ENCODE peak calls at places on chromosomes 12 and 14, in nine cellular contexts. One of them, this sample, is unnamed.

GRCh38 chr12:68786929-68787328 is 21.0 kb upstream of the MDM2 start:
- DNase-seq in right atrium auricular region: no peak
- DNase-seq in GM13977: no peak
- DNase-seq in WERI-Rb-1: no peak
- DNase-seq in AG09319: no peak
- DNase-seq in AG09309: no peak
- DNase-seq in uterus: no peak
- DNase-seq in fibroblast of pulmonary artery: no peak
- DNase-seq in left ventricle myocardium inferior: no peak
- DNase-seq in this sample: no peak

GRCh38 chr14:69909831-69910550 is 30.8 kb downstream of the SMOC1 start:
- DNase-seq in fibroblast of pulmonary artery: no peak
- DNase-seq in GM13977: no peak
- DNase-seq in AG09309: no peak
- DNase-seq in left ventricle myocardium inferior: no peak
- DNase-seq in WERI-Rb-1: no peak
- DNase-seq in AG09319: no peak
- DNase-seq in right atrium auricular region: no peak
- DNase-seq in uterus: no peak
- DNase-seq in this sample: no peak

GRCh38 chr14:100533647-100534485 is 53.4 kb downstream of the BEGAIN start:
- DNase-seq in left ventricle myocardium inferior: peak
- DNase-seq in right atrium auricular region: peak
- DNase-seq in uterus: peak
- DNase-seq in GM13977: peak
- DNase-seq in AG09309: no peak
- DNase-seq in WERI-Rb-1: peak
- DNase-seq in fibroblast of pulmonary artery: no peak
- DNase-seq in AG09319: no peak
- DNase-seq in this sample: no peak

GRCh38 chr12:113793250-113793649 is 172.9 kb downstream of the RBM19 start:
- DNase-seq in AG09309: no peak
- DNase-seq in right atrium auricular region: no peak
- DNase-seq in uterus: no peak
- DNase-seq in fibroblast of pulmonary artery: no peak
- DNase-seq in GM13977: no peak
- DNase-seq in WERI-Rb-1: no peak
- DNase-seq in left ventricle myocardium inferior: no peak
- DNase-seq in AG09319: no peak
- DNase-seq in this sample: no peak

GRCh38 chr12:112149596-112149995 is 24.2 kb downstream of the TRAFD1 start:
- DNase-seq in AG09319: no peak
- DNase-seq in AG09309: no peak
- DNase-seq in uterus: no peak
- DNase-seq in right atrium auricular region: peak
- DNase-seq in left ventricle myocardium inferior: no peak
- DNase-seq in WERI-Rb-1: no peak
- DNase-seq in fibroblast of pulmonary artery: no peak
- DNase-seq in GM13977: no peak
- DNase-seq in this sample: no peak

GRCh38 chr12:124517260-124518050 is 50.0 kb downstream of the NCOR2 start:
- DNase-seq in fibroblast of pulmonary artery: peak
- DNase-seq in AG09319: no peak
- DNase-seq in GM13977: no peak
- DNase-seq in WERI-Rb-1: no peak
- DNase-seq in AG09309: no peak
- DNase-seq in uterus: peak
- DNase-seq in left ventricle myocardium inferior: peak
- DNase-seq in right atrium auricular region: no peak
- DNase-seq in this sample: peak

GRCh38 chr12:22653790-22654189 is 28.8 kb downstream of the ETNK1 start:
- DNase-seq in left ventricle myocardium inferior: no peak
- DNase-seq in AG09309: no peak
- DNase-seq in WERI-Rb-1: no peak
- DNase-seq in uterus: no peak
- DNase-seq in AG09319: no peak
- DNase-seq in right atrium auricular region: no peak
- DNase-seq in GM13977: no peak
- DNase-seq in fibroblast of pulmonary artery: peak
- DNase-seq in this sample: peak

GRCh38 chr14:91377700-91378652 is 39.6 kb downstream of the CCDC88C start:
- DNase-seq in GM13977: no peak
- DNase-seq in AG09319: no peak
- DNase-seq in AG09309: no peak
- DNase-seq in right atrium auricular region: no peak
- DNase-seq in WERI-Rb-1: no peak
- DNase-seq in fibroblast of pulmonary artery: no peak
- DNase-seq in left ventricle myocardium inferior: no peak
- DNase-seq in uterus: no peak
- DNase-seq in this sample: no peak

GRCh38 chr14:93036652-93037341 is 78.9 kb downstream of the ITPK1 start:
- DNase-seq in AG09309: no peak
- DNase-seq in uterus: no peak
- DNase-seq in WERI-Rb-1: no peak
- DNase-seq in GM13977: no peak
- DNase-seq in right atrium auricular region: no peak
- DNase-seq in fibroblast of pulmonary artery: peak
- DNase-seq in AG09319: no peak
- DNase-seq in left ventricle myocardium inferior: no peak
- DNase-seq in this sample: no peak

DNA sequence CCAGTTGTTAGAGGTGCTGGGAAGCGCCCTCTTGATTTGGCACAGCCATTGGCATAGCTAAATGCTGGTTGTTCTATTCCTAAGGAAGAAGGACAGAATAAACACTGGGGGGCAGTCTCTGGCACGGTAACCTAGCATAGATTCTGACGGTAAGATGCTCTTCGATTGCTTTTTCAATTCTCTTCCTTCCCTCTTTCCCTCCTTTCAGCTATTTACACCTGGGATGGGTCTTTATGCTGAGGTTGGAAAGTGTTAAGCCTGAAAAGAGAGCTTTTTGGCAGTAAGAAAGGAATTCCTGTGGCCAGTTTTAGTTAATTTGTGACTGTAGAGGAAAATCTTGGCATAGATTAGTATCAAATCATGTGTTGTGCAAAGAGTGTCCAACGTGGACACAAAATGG is 162.8 kb downstream of the SNAPC1 start:
- DNase-seq in left ventricle myocardium inferior: no peak
- DNase-seq in GM13977: peak
- DNase-seq in WERI-Rb-1: peak
- DNase-seq in right atrium auricular region: no peak
- DNase-seq in AG09319: no peak
- DNase-seq in AG09309: no peak
- DNase-seq in uterus: no peak
- DNase-seq in fibroblast of pulmonary artery: peak
- DNase-seq in this sample: no peak
- TF ChIP-seq CTCF in left ventricle myocardium inferior: no peak
- TF ChIP-seq CTCF in GM13977: peak
- TF ChIP-seq CTCF in WERI-Rb-1: peak
- TF ChIP-seq CTCF in right atrium auricular region: no peak
- TF ChIP-seq CTCF in AG09319: no peak
- TF ChIP-seq CTCF in AG09309: peak
- TF ChIP-seq CTCF in uterus: no peak
- TF ChIP-seq CTCF in fibroblast of pulmonary artery: peak
- TF ChIP-seq CTCF in this sample: peak

DNA sequence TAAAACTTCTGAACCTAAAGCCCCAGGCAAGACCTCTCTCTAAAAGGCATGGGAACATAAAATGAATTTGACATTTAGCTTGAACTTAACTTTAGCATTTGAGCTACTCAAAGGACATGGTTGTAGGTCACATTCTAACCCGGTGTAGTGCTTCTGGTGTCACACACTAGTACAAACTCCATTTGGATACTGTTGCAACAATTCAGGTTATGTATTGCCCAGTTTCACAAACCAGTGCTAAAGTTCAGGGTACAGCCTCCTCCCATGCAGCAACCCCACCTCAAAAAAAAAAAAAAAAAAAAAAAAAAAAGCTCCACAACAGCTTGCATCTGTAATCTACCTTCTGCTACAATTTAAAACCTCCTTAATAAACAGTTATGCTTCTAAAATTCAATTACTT is 7.8 kb downstream of the PPTC7 start:
- DNase-seq in GM13977: no peak
- DNase-seq in AG09309: no peak
- DNase-seq in uterus: no peak
- DNase-seq in left ventricle myocardium inferior: no peak
- DNase-seq in WERI-Rb-1: no peak
- DNase-seq in fibroblast of pulmonary artery: no peak
- DNase-seq in AG09319: no peak
- DNase-seq in right atrium auricular region: no peak
- DNase-seq in this sample: no peak
- TF ChIP-seq CTCF in GM13977: no peak
- TF ChIP-seq CTCF in AG09309: no peak
- TF ChIP-seq CTCF in uterus: no peak
- TF ChIP-seq CTCF in left ventricle myocardium inferior: no peak
- TF ChIP-seq CTCF in WERI-Rb-1: no peak
- TF ChIP-seq CTCF in fibroblast of pulmonary artery: no peak
- TF ChIP-seq CTCF in AG09319: no peak
- TF ChIP-seq CTCF in right atrium auricular region: no peak
- TF ChIP-seq CTCF in this sample: no peak

DNA sequence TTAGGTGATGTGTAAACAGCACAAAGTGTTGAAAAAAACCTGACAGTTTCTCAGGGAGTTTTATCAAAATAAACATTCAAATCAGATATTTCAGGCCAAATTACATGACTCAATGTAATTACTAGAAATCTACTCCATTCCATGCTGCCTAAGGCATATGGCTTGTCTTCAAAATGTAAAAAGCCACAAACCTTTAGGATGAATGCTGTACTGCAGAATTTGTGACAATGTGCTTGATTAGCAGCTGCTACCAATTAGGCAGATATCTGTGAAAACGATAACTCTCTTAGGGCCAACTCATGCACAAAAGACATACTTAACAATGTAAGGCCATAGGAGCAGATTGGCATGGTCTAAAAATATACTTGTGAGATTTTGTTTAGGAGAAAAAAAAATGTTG is 267.0 kb downstream of the DACT1 start:
- DNase-seq in fibroblast of pulmonary artery: no peak
- DNase-seq in GM13977: no peak
- DNase-seq in WERI-Rb-1: no peak
- DNase-seq in left ventricle myocardium inferior: no peak
- DNase-seq in AG09309: no peak
- DNase-seq in uterus: no peak
- DNase-seq in right atrium auricular region: no peak
- DNase-seq in AG09319: no peak
- DNase-seq in this sample: no peak
- TF ChIP-seq CTCF in fibroblast of pulmonary artery: no peak
- TF ChIP-seq CTCF in GM13977: no peak
- TF ChIP-seq CTCF in WERI-Rb-1: no peak
- TF ChIP-seq CTCF in left ventricle myocardium inferior: no peak
- TF ChIP-seq CTCF in AG09309: no peak
- TF ChIP-seq CTCF in uterus: no peak
- TF ChIP-seq CTCF in right atrium auricular region: no peak
- TF ChIP-seq CTCF in AG09319: no peak
- TF ChIP-seq CTCF in this sample: no peak

GRCh38 chr12:41683513-41683912 is 461.2 kb downstream of the GXYLT1 start:
- DNase-seq in right atrium auricular region: no peak
- DNase-seq in left ventricle myocardium inferior: no peak
- DNase-seq in fibroblast of pulmonary artery: no peak
- DNase-seq in AG09319: no peak
- DNase-seq in uterus: no peak
- DNase-seq in WERI-Rb-1: no peak
- DNase-seq in AG09309: no peak
- DNase-seq in GM13977: no peak
- DNase-seq in this sample: no peak

GRCh38 chr12:41680155-41680554 is 464.5 kb downstream of the GXYLT1 start:
- DNase-seq in fibroblast of pulmonary artery: no peak
- DNase-seq in AG09319: no peak
- DNase-seq in left ventricle myocardium inferior: no peak
- DNase-seq in right atrium auricular region: no peak
- DNase-seq in WERI-Rb-1: no peak
- DNase-seq in uterus: no peak
- DNase-seq in AG09309: no peak
- DNase-seq in GM13977: no peak
- DNase-seq in this sample: no peak

GRCh38 chr12:41683023-41683422 is 461.7 kb downstream of the GXYLT1 start:
- DNase-seq in fibroblast of pulmonary artery: no peak
- DNase-seq in right atrium auricular region: no peak
- DNase-seq in left ventricle myocardium inferior: no peak
- DNase-seq in WERI-Rb-1: no peak
- DNase-seq in GM13977: no peak
- DNase-seq in AG09309: no peak
- DNase-seq in AG09319: no peak
- DNase-seq in uterus: no peak
- DNase-seq in this sample: no peak

GRCh38 chr12:41681898-41682297 is 462.8 kb downstream of the GXYLT1 start:
- DNase-seq in fibroblast of pulmonary artery: no peak
- DNase-seq in GM13977: no peak
- DNase-seq in AG09319: no peak
- DNase-seq in WERI-Rb-1: peak
- DNase-seq in right atrium auricular region: no peak
- DNase-seq in uterus: no peak
- DNase-seq in AG09309: no peak
- DNase-seq in left ventricle myocardium inferior: no peak
- DNase-seq in this sample: no peak

GRCh38 chr12:41684997-41685396 is 459.7 kb downstream of the GXYLT1 start:
- DNase-seq in GM13977: no peak
- DNase-seq in AG09319: no peak
- DNase-seq in fibroblast of pulmonary artery: no peak
- DNase-seq in uterus: no peak
- DNase-seq in right atrium auricular region: no peak
- DNase-seq in WERI-Rb-1: no peak
- DNase-seq in AG09309: no peak
- DNase-seq in left ventricle myocardium inferior: no peak
- DNase-seq in this sample: no peak
- TF ChIP-seq CTCF in GM13977: no peak
- TF ChIP-seq CTCF in AG09319: no peak
- TF ChIP-seq CTCF in fibroblast of pulmonary artery: no peak
- TF ChIP-seq CTCF in uterus: no peak
- TF ChIP-seq CTCF in right atrium auricular region: no peak
- TF ChIP-seq CTCF in WERI-Rb-1: no peak
- TF ChIP-seq CTCF in AG09309: no peak
- TF ChIP-seq CTCF in left ventricle myocardium inferior: no peak
- TF ChIP-seq CTCF in this sample: no peak